ENCODE peak calls at places on chromosomes 4 and X, in seven cellular contexts. H, L, U, V, K, Q and A are unnamed samples.

GRCh38 chr4:52883707-52884669 is 21.9 kb downstream of the RASL11B start:
- DNase-seq in K (no peak), L (no peak), H (no peak), Q (no peak), U (no peak), V (no peak), A (no peak)

GRCh38 chr4:83266689-83267088 is 17.9 kb downstream of the COQ2 start:
- DNase-seq in K (no peak), U (no peak), H (no peak), L (no peak), Q (no peak), V (no peak), A (peak)

GRCh38 chr4:133316874-133317273 is 167.8 kb downstream of the PCDH10 start:
- DNase-seq in K (no peak), Q (no peak), L (peak), U (no peak), V (no peak), H (no peak), A (no peak)

GRCh38 chr4:165905405-165906027 is 32.5 kb downstream of the TLL1 start:
- DNase-seq in U (no peak), K (no peak), V (no peak), Q (no peak), H (peak), L (no peak), A (no peak)

GRCh38 chrX:23509256-23509655 is 158.0 kb upstream of the PRDX4 start:
- DNase-seq in H (no peak), U (no peak), Q (no peak), V (no peak), L (no peak), K (no peak), A (no peak)

GRCh38 chrX:135985123-135985973 is at the start of gene SLC9A6:
- DNase-seq in L (peak), H (peak), U (peak), K (no peak), Q (peak), V (peak), A (no peak)

GRCh38 chr4:184444953-184445309 is 29.4 kb downstream of the IRF2 start:
- DNase-seq in Q (no peak), U (no peak), K (no peak), H (no peak), L (no peak), V (peak), A (peak)

GRCh38 chr4:56655627-56656345 is 25.3 kb downstream of the HOPX start:
- DNase-seq in V (peak), Q (no peak), H (no peak), L (no peak), U (no peak), K (no peak), A (no peak)

GRCh38 chr4:182806259-182807252 is 110.6 kb downstream of the DCTD start:
- DNase-seq in L (peak), K (peak), H (peak), Q (peak), U (peak), V (peak), A (no peak)

GRCh38 chr4:8422327-8422726 is 18.2 kb downstream of the ACOX3 start:
- DNase-seq in Q (no peak), K (no peak), U (no peak), L (no peak), V (no peak), H (no peak), A (no peak)